ENCODE peak calls at places on chromosome 12, in four cellular contexts. I is progenitor cell of endocrine pancreas, A is mammary epithelial cell, W is fibroblast of lung. U is an unnamed sample.

GRCh38 chr12:85866929-85867776 is 6.9 kb upstream of the NTS start:
- DNase-seq in A (peak; percentile 54), W (peak; percentile 72), I (no peak), U (no peak)

GRCh38 chr12:27780612-27781408 is 774 bp upstream of the MANSC4 start:
- DNase-seq in W (peak; percentile 68), I (peak; percentile 63), A (peak; percentile 49), U (no peak)

GRCh38 chr12:13179159-13180074 is 17.1 kb upstream of the EMP1 start:
- DNase-seq in I (no peak), A (peak; percentile 80), W (peak; percentile 66), U (no peak)

GRCh38 chr12:100128509-100128908 is 14.2 kb downstream of the BLTP3B start:
- DNase-seq in W (peak; percentile 59), I (no peak), A (peak; percentile 65), U (no peak)

GRCh38 chr12:4288296-4289019 is 14.9 kb downstream of the CCND2 start:
- DNase-seq in I (no peak), W (no peak), A (no peak), U (no peak)

GRCh38 chr12:2270846-2271245 is 218.1 kb downstream of the CACNA1C start:
- DNase-seq in I (no peak), A (no peak), W (no peak), U (no peak)

GRCh38 chr12:115384391-115384790 is 700.4 kb upstream of the TBX3 start:
- DNase-seq in I (no peak), A (peak; percentile 71), W (no peak), U (no peak)

GRCh38 chr12:130249376-130249775 is 87.1 kb downstream of the FZD10 start:
- DNase-seq in I (no peak), W (no peak), A (no peak), U (no peak)

GRCh38 chr12:105325117-105325516 is 5.4 kb upstream of the C12orf75 start:
- DNase-seq in W (no peak), A (no peak), I (no peak), U (no peak)

GRCh38 chr12:26205946-26206345 is 10.6 kb downstream of the SSPN start:
- DNase-seq in A (no peak), W (no peak), I (no peak), U (no peak)

GRCh38 chr12:79547735-79548347 is 142.9 kb downstream of the PAWR start:
- DNase-seq in W (peak; percentile 83), A (no peak), I (no peak), U (no peak)

GRCh38 chr12:10968765-10969456 is 17.8 kb downstream of the TAS2R50 start:
- DNase-seq in I (no peak), W (peak; percentile 76), A (peak; percentile 35), U (no peak)

GRCh38 chr12:6069452-6070093 is 54.9 kb downstream of the VWF start:
- DNase-seq in W (peak; percentile 87), A (peak; percentile 81), I (no peak), U (no peak)

GRCh38 chr12:123519151-123520001 is 14.1 kb downstream of the RILPL1 start:
- DNase-seq in W (no peak), I (no peak), A (peak; percentile 94), U (no peak)

GRCh38 chr12:92674500-92674899 is 28.3 kb upstream of the PLEKHG7 start:
- DNase-seq in W (no peak), A (no peak), I (no peak), U (no peak)

GRCh38 chr12:93380480-93381121 is 2.9 kb downstream of the NUDT4 start:
- DNase-seq in W (peak; percentile 62), I (no peak), A (peak; percentile 35), U (no peak)

GRCh38 chr12:5648692-5649338 is 216.9 kb downstream of the NTF3 start:
- DNase-seq in I (peak; percentile 43), W (peak; percentile 20), A (no peak), U (no peak)

GRCh38 chr12:125357561-125357960 is 292.3 kb downstream of the AACS start:
- DNase-seq in I (no peak), A (no peak), W (no peak), U (no peak)

GRCh38 chr12:51820721-51821422 is 27.6 kb downstream of the FIGNL2 start:
- DNase-seq in W (peak; percentile 63), A (no peak), I (peak; percentile 47), U (peak; percentile 77)

GRCh38 chr12:509494-509893 is 49.8 kb downstream of the B4GALNT3 start:
- DNase-seq in A (no peak), W (no peak), I (no peak), U (no peak)

GRCh38 chr12:130455161-130455560 is 117.5 kb downstream of the PIWIL1 start:
- DNase-seq in A (no peak), I (no peak), W (no peak), U (no peak)

GRCh38 chr12:45518516-45519235 is 210.8 kb upstream of the ARID2 start:
- DNase-seq in W (no peak), A (no peak), I (no peak), U (no peak)

GRCh38 chr12:99259040-99259934 is 388.3 kb upstream of the GARIN6 start:
- DNase-seq in W (no peak), I (no peak), A (no peak), U (no peak)

GRCh38 chr12:132491761-132492378 is 1.9 kb downstream of the FBRSL1 start:
- DNase-seq in A (no peak), W (no peak), I (no peak), U (no peak)

GRCh38 chr12:25557830-25558436 is 4.8 kb upstream of the LMNTD1 start:
- DNase-seq in I (no peak), W (peak; percentile 73), A (peak; percentile 45), U (no peak)

GRCh38 chr12:116194935-116195431 is 82.5 kb downstream of the MED13L start:
- DNase-seq in A (no peak), I (no peak), W (no peak), U (no peak)

GRCh38 chr12:42140901-42141300 is 3.8 kb downstream of the GXYLT1 start:
- DNase-seq in W (peak; percentile 12), I (no peak), A (peak; percentile 48), U (no peak)

GRCh38 chr12:105482976-105483375 is 152.5 kb downstream of the C12orf75 start:
- DNase-seq in I (no peak), W (no peak), A (no peak), U (no peak)

GRCh38 chr12:27652174-27652763 is 44.0 kb upstream of the REP15 start:
- DNase-seq in I (peak; percentile 60), A (peak; percentile 67), W (peak; percentile 89), U (no peak)

GRCh38 chr12:19404232-19404880 is 34.9 kb upstream of the AEBP2 start:
- DNase-seq in A (no peak), W (no peak), I (no peak), U (no peak)

GRCh38 chr12:52041695-52042123 is 9.5 kb upstream of the NR4A1 start:
- DNase-seq in A (peak; percentile 16), I (no peak), W (peak; percentile 59), U (no peak)

GRCh38 chr12:108425238-108425795 is 86.2 kb upstream of the CMKLR1 start:
- DNase-seq in A (no peak), I (no peak), W (no peak), U (no peak)
- TF ChIP-seq CTCF in A (no peak), I (no peak), W (no peak), U (no peak)

DNA sequence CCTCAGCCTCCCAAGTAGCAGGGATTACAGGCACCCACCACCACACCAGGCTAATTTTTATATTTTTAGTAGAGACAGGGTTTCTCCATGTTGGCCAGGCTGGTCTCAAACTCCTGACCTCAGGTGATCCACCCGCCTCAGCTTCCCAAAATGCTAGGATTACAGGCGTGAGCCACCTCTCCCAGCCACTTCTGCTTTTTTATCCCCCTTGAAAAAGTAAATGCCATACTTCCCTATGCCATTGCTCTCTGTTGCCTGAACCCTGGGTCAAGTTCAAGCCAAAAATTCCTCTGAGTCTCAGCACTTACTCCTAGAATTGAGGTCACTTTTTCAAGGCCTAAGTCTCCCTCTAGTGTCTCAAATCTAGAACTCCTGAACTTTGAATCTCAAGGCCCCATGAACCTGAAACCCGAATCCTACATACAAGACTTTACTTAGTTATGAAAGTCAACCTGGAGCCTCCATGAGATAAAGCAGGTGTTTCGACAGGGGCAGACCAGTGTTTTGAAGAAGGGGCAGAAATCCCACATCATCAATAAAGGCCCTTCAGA is 1.4 kb upstream of the APOBEC1 start:
- DNase-seq in W (no peak), A (peak; percentile 12), I (no peak), U (no peak)
- TF ChIP-seq CTCF in W (no peak), A (peak; percentile 20), I (peak; percentile 46), U (peak; percentile 55)

GRCh38 chr12:78183854-78184253 is 353.2 kb downstream of the NAV3 start:
- DNase-seq in A (no peak), I (no peak), W (no peak), U (no peak)

GRCh38 chr12:78179346-78179745 is 348.7 kb downstream of the NAV3 start:
- DNase-seq in W (no peak), A (no peak), I (no peak), U (no peak)

GRCh38 chr12:78185651-78186050 is 355.0 kb downstream of the NAV3 start:
- DNase-seq in I (no peak), W (no peak), A (no peak), U (no peak)

GRCh38 chr12:78185109-78185508 is 354.4 kb downstream of the NAV3 start:
- DNase-seq in I (no peak), W (no peak), A (peak; percentile 66), U (no peak)

DNA sequence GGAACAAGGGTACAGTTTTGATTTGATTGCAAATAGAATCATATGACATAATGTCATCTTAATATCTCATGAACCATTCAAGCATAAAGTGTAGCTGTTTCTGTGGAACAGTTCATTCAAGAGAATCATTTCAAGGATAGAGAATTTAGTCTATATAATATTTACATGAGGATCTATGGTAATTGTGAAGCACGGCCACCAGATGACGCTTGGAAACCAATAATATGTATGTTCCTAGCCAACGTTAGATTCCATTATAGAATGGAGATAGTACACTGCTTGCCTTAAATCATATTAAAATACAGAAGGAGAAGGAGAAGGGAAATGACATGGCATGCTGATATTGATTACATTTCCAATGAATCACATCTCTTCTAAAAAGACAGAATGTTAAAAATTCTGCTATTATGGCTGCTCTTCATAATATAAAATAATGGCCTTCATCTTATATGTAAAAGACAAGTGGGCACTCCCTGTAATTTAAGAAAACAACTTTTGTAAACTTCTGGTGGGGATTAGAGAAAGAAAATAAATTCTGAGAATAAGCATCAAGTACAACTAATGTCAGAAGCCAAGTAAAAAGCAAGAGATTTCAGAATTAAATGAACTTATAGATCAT is 351.0 kb downstream of the NAV3 start:
- DNase-seq in A (peak; percentile 15), I (no peak), W (peak; percentile 68), U (no peak)
- TF ChIP-seq CTCF in A (peak; percentile 21), I (peak; percentile 65), W (peak; percentile 53), U (peak; percentile 83)

DNA sequence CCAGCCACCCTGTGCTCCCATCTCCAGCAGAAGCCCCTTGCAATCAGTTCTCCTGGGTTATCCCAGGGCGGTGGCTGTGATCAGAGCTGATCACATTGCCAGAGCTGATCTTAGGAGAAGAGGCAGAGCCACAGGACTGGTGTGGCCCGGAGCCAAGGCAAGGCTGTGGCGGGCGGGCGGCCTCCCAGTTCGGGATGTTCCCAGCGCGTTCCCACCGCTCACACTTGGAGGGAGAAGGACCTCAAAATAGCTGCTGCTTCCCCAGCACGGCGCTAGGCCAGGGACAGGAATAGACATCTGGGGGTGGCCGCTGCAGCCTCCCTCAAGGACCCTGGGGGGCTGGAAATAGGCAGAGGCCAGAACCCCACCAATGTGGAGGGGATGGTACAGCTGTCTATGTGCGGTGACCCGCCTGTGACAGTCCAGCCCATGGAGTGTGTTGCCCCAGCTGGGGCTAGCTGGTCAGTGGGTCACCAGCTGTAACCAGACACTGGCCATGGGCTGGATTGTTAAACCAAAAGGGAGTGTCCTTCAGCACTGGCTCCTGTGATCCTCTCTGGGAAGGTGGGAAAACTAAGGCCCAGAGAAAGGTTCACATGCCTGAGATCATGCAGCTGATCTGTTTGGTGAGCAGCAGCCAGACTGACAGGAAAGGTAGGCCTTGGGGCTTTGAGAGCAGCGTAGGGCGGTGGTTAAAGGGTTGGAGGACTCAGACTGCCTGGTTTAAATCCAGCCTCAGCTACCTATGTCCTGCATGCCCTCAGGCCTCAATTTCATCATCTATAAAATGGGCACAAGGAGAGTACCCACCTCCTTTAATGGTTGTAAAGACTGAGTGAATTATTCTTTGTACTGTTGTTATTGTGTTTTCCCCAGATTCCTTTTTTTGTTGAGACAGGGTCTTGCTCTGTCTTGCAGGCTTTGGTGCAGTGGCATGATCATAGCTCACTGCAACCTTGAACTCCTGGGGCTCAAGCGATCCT is 8.0 kb upstream of the POP5 start:
- DNase-seq in A (no peak), W (no peak), I (no peak), U (no peak)
- TF ChIP-seq CTCF in A (no peak), W (no peak), I (no peak), U (no peak)

U was measured in type B pancreatic cell.